ENCODE peak calls at places on chromosomes 13 and 19, in nine cellular contexts. D is psoas muscle, P is PC-3, V is adrenal gland, I is transverse colon, O is body of pancreas, N is GM12878, A is ascending aorta, S is heart right ventricle. L is an unnamed sample.
A peak's percentile ranks its signal among the peaks of the same experiment; 100 is the strongest.

GRCh38 chr13:65133094-65133493 is 2097.0 kb downstream of the PCDH9 start:
- DNase-seq in P (peak; percentile 8), O (no peak), A (no peak), D (no peak), V (no peak), I (no peak), S (no peak), N (no peak), L (no peak)

GRCh38 chr19:54424201-54424600 is 8.9 kb downstream of the TTYH1 start:
- DNase-seq in A (no peak), I (no peak), V (no peak), S (no peak), D (no peak), N (no peak), P (no peak), O (no peak), L (no peak)

GRCh38 chr19:49427855-49428546 is 2.8 kb downstream of the GFY start:
- DNase-seq in O (peak; percentile 46), S (no peak), N (no peak), A (no peak), V (no peak), P (peak; percentile 43), D (no peak), I (no peak), L (peak; percentile 19)

GRCh38 chr13:26656919-26657318 is 99.4 kb downstream of the WASF3 start:
- DNase-seq in A (no peak), O (no peak), S (no peak), P (peak; percentile 41), N (no peak), V (peak; percentile 57), D (no peak), I (no peak), L (peak; percentile 60)

GRCh38 chr13:110536006-110536693 is 25.4 kb downstream of the RAB20 start:
- DNase-seq in S (no peak), N (no peak), I (no peak), V (peak; percentile 65), O (no peak), A (no peak), D (no peak), P (no peak), L (no peak)

GRCh38 chr13:29573190-29573589 is 22.3 kb downstream of the SLC7A1 start:
- DNase-seq in N (no peak), O (peak; percentile 78), V (no peak), I (peak; percentile 78), A (no peak), S (no peak), D (peak; percentile 70), P (no peak), L (no peak)

GRCh38 chr13:72514141-72514540 is 213.3 kb downstream of the MZT1 start:
- DNase-seq in V (no peak), A (no peak), S (no peak), I (no peak), D (no peak), P (no peak), N (no peak), O (no peak), L (no peak)

GRCh38 chr19:55383279-55383788 is 758 bp downstream of the TMEM238 start:
- DNase-seq in S (no peak), N (no peak), P (no peak), I (peak; percentile 30), A (no peak), V (no peak), O (no peak), D (no peak), L (no peak)

GRCh38 chr13:50406831-50407230 is 391.6 kb downstream of the KCNRG start:
- DNase-seq in I (no peak), V (no peak), N (no peak), A (no peak), S (no peak), O (no peak), D (no peak), P (no peak), L (peak; percentile 41)

GRCh38 chr19:32720936-32721250 is 1.3 kb downstream of the TDRD12 start:
- DNase-seq in D (no peak), I (no peak), V (no peak), N (no peak), P (no peak), O (no peak), S (no peak), A (no peak), L (no peak)

GRCh38 chr19:32720216-32720935 is 809 bp downstream of the TDRD12 start:
- DNase-seq in A (no peak), I (no peak), P (no peak), S (no peak), D (no peak), V (no peak), N (no peak), O (no peak), L (no peak)

GRCh38 chr19:32717496-32717895 is 2.1 kb upstream of the TDRD12 start:
- DNase-seq in A (no peak), S (no peak), O (no peak), D (no peak), V (no peak), I (no peak), P (no peak), N (no peak), L (no peak)

GRCh38 chr19:32718286-32718685 is 1.3 kb upstream of the TDRD12 start:
- DNase-seq in O (no peak), V (no peak), D (no peak), A (no peak), P (no peak), S (no peak), I (no peak), N (no peak), L (no peak)

GRCh38 chr19:32719611-32720059 is at the start of gene TDRD12:
- DNase-seq in N (no peak), O (no peak), S (peak; percentile 15), A (no peak), D (no peak), P (no peak), V (no peak), I (no peak), L (no peak)
- H3K27ac ChIP-seq in N (no peak within 1 kb of the TSS), O (no peak within 1 kb of the TSS), S (no peak within 1 kb of the TSS), A (no peak within 1 kb of the TSS), D (no peak within 1 kb of the TSS), P (no peak within 1 kb of the TSS), V (peak within 1 kb of the TSS; percentile 49), I (no peak within 1 kb of the TSS), L (no peak within 1 kb of the TSS)

GRCh38 chr13:86831084-86831483 is 840.1 kb upstream of the SLITRK5 start:
- DNase-seq in V (no peak), N (no peak), S (no peak), D (no peak), P (no peak), I (no peak), A (no peak), O (no peak), L (no peak)

GRCh38 chr13:86825410-86825809 is 845.8 kb upstream of the SLITRK5 start:
- DNase-seq in D (no peak), S (no peak), P (no peak), A (no peak), N (no peak), V (no peak), I (no peak), O (no peak), L (no peak)

GRCh38 chr13:86826232-86826631 is 844.9 kb upstream of the SLITRK5 start:
- DNase-seq in O (no peak), D (no peak), V (no peak), I (no peak), S (no peak), N (no peak), A (no peak), P (peak; percentile 27), L (no peak)

GRCh38 chr13:86830046-86830445 is 841.1 kb upstream of the SLITRK5 start:
- DNase-seq in S (no peak), N (no peak), D (no peak), A (no peak), P (no peak), I (no peak), V (no peak), O (no peak), L (no peak)
- H3K36me3 ChIP-seq in S (no peaks in the 10 kb centered on the region), N (no peaks in the 10 kb centered on the region), D (no peaks in the 10 kb centered on the region), A (no peaks in the 10 kb centered on the region), P (no peaks in the 10 kb centered on the region), I (no peaks in the 10 kb centered on the region), V (no peaks in the 10 kb centered on the region), O (no peaks in the 10 kb centered on the region), L (no peaks in the 10 kb centered on the region)

DNA sequence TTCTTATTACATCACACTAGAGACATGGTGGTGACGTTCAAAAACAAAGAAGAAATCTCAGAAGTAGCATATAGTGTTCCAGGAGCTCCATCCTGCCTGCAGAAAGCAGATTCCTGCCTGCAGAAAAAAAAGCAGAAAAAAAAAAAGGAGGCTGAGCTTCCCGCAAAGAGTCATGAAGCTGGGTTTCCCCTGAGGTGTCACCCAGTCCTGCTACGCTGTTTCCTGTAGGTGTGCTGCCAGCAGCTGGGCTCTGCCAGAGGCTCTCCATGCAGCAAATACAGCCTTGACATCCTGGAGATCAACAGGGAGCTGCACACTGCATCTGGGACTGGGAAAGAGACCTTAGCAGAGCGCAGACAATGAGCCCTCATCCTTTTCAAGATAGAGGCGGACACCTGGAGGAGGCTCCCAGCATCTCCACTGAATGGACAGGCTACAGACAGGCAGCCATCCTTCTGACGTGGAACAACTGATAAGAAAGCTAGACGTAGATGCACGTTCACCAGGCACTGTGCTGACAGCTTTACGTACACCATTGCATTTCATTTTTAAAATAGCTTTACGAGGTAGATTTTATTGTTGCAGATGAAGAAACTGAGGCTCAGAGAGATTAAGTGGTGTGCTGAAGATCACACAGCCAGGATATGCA is 350.9 kb downstream of the FOXO1 start:
- DNase-seq in V (peak; percentile 47), N (no peak), D (no peak), P (no peak), O (peak; percentile 26), S (no peak), A (no peak), I (no peak), L (peak; percentile 8)
- TF ChIP-seq CTCF in V (no peak), N (no peak), D (no peak), P (no peak), O (no peak), S (no peak), A (no peak), I (no peak), L (no peak)

DNA sequence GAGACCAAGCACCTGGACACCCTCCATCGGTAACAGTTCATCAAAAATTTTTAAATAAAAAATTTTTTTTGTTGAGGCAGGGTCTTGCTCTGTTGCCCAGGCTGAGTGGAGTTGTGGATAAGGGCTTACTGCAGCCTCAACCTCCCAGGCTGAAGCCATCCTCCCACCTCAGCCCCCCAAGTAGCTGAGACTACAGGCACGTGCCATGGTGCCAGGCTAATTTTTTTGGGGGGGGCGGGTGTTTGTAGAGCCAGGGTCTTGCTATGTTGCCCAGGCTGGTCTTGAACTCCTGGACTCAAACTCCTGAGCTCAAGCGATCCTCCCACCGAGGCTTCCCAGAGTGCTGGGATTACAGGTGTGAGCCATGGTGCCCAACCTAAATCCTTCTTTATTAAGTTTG is 4.7 kb downstream of the LGALS7B start:
- DNase-seq in S (no peak), A (no peak), I (no peak), P (no peak), D (peak; percentile 30), N (no peak), V (no peak), O (no peak), L (no peak)
- H3K27ac ChIP-seq in S (no peak overlapping the region), A (no peak overlapping the region), I (no peak overlapping the region), P (no peak overlapping the region), D (no peak overlapping the region), N (no peak overlapping the region), V (no peak overlapping the region), O (no peak overlapping the region), L (no peak overlapping the region)

GRCh38 chr19:19657397-19657783 is 6.1 kb downstream of the ATP13A1 start:
- DNase-seq in O (no peak), D (peak; percentile 25), I (no peak), S (no peak), P (no peak), N (no peak), A (no peak), V (no peak), L (no peak)
- H3K36me3 ChIP-seq in O (peaks cover 44% of the 10 kb centered on the region), D (peaks cover 82% of the 10 kb centered on the region), I (peaks cover 6% of the 10 kb centered on the region), S (peaks cover 14% of the 10 kb centered on the region), P (peaks cover 69% of the 10 kb centered on the region), N (peaks cover 37% of the 10 kb centered on the region), A (peaks cover 69% of the 10 kb centered on the region), V (no peaks in the 10 kb centered on the region), L (peaks cover 63% of the 10 kb centered on the region)

L was measured in thyroid gland.